ENCODE peak calls at places on chromosomes 12 and 14, in four cellular contexts. B is HFFc6, V is upper lobe of right lung, C is H7. H is an unnamed sample.
A peak's percentile ranks its signal among the peaks of the same experiment; 100 is the strongest.

GRCh38 chr12:57521475-57522018 is 1.1 kb upstream of the MBD6 start:
- DNase-seq in C (peak; percentile 49), V (peak; percentile 77), B (no peak), H (peak; percentile 84)

GRCh38 chr12:57983150-57983857 is 41.9 kb downstream of the ATP23 start:
- DNase-seq in B (peak; percentile 50), C (peak; percentile 9), V (no peak), H (no peak)

GRCh38 chr14:76550534-76550933 is 174.6 kb downstream of the ESRRB start:
- DNase-seq in C (no peak), V (no peak), B (no peak), H (no peak)

GRCh38 chr14:32623300-32624093 is 294.4 kb downstream of the AKAP6 start:
- DNase-seq in V (no peak), B (peak; percentile 50), C (no peak), H (no peak)

GRCh38 chr12:121893901-121894540 is 5.4 kb downstream of the PSMD9 start:
- DNase-seq in C (peak; percentile 65), B (peak; percentile 63), V (no peak), H (no peak)

GRCh38 chr14:93430319-93430801 is 379 bp upstream of the UNC79 start:
- DNase-seq in C (peak; percentile 78), B (no peak), V (no peak), H (no peak)

GRCh38 chr12:4483885-4484823 is 38.5 kb upstream of the FGF6 start:
- DNase-seq in C (no peak), B (no peak), V (no peak), H (no peak)

GRCh38 chr14:32430326-32430725 is 101.2 kb downstream of the AKAP6 start:
- DNase-seq in C (no peak), B (no peak), V (no peak), H (no peak)

GRCh38 chr12:84856156-84856900 is 56.3 kb downstream of the SLC6A15 start:
- DNase-seq in B (no peak), C (no peak), V (no peak), H (no peak)

GRCh38 chr12:121223283-121223946 is 13.5 kb downstream of the P2RX4 start:
- DNase-seq in C (peak; percentile 58), B (peak; percentile 26), V (no peak), H (peak; percentile 58)

GRCh38 chr14:90720832-90721231 is 95.4 kb downstream of the TTC7B start:
- DNase-seq in V (no peak), B (no peak), C (no peak), H (no peak)

GRCh38 chr12:39227218-39227617 is 215.7 kb downstream of the KIF21A start:
- DNase-seq in B (no peak), V (no peak), C (no peak), H (no peak)

GRCh38 chr12:123532021-123532420 is 1.5 kb downstream of the RILPL1 start:
- DNase-seq in C (no peak), V (no peak), B (no peak), H (no peak)

GRCh38 chr12:82838123-82838522 is 151.4 kb downstream of the TMTC2 start:
- DNase-seq in V (no peak), B (no peak), C (no peak), H (no peak)

GRCh38 chr12:1807489-1807888 is 12.9 kb upstream of the LRTM2 start:
- DNase-seq in C (peak; percentile 31), B (no peak), V (peak; percentile 51), H (peak; percentile 34)

GRCh38 chr14:68810173-68811153 is 17.6 kb upstream of the ZFP36L1 start:
- DNase-seq in V (peak; percentile 71), B (no peak), C (no peak), H (no peak)

GRCh38 chr12:95820096-95820703 is 29.6 kb upstream of the NTN4 start:
- DNase-seq in B (peak; percentile 62), C (peak; percentile 19), V (no peak), H (no peak)

GRCh38 chr14:54312166-54312801 is 84.5 kb upstream of the CDKN3 start:
- DNase-seq in C (no peak), V (no peak), B (peak; percentile 97), H (no peak)

GRCh38 chr14:95686935-95687334 is 709 bp downstream of the TCL1B start:
- DNase-seq in V (no peak), C (no peak), B (no peak), H (no peak)

GRCh38 chr12:65602579-65603295 is 221.5 kb upstream of the HMGA2 start:
- DNase-seq in C (peak; percentile 40), B (peak; percentile 91), V (peak; percentile 80), H (peak; percentile 77)

GRCh38 chr12:45076417-45077031 is 25.6 kb upstream of the DBX2 start:
- DNase-seq in B (no peak), V (no peak), C (peak; percentile 15), H (no peak)

GRCh38 chr14:104973215-104974145 is 4.7 kb downstream of the AHNAK2 start:
- DNase-seq in B (peak; percentile 95), V (peak; percentile 87), C (no peak), H (peak; percentile 97)

GRCh38 chr12:124623344-124623885 is 56.0 kb upstream of the NCOR2 start:
- DNase-seq in B (no peak), V (no peak), C (no peak), H (no peak)

GRCh38 chr14:68734231-68734732 is 58.6 kb downstream of the ZFP36L1 start:
- DNase-seq in B (no peak), V (no peak), C (no peak), H (no peak)

GRCh38 chr12:98582093-98582492 is 11.4 kb upstream of the SLC25A3 start:
- DNase-seq in C (no peak), V (no peak), B (peak; percentile 45), H (no peak)

GRCh38 chr14:33945329-33945728 is 5.5 kb downstream of the EGLN3 start:
- DNase-seq in C (no peak), V (no peak), B (no peak), H (no peak)

GRCh38 chr12:20007331-20007730 is 361.0 kb upstream of the PDE3A start:
- DNase-seq in V (no peak), B (no peak), C (no peak), H (no peak)

GRCh38 chr14:102684276-102684663 is 91.8 kb downstream of the RCOR1 start:
- DNase-seq in C (no peak), B (no peak), V (no peak), H (no peak)

GRCh38 chr12:82866227-82866803 is 179.6 kb downstream of the TMTC2 start:
- DNase-seq in B (no peak), C (no peak), V (no peak), H (no peak)

GRCh38 chr12:26153421-26154154 is 28.8 kb upstream of the BHLHE41 start:
- DNase-seq in V (no peak), B (peak; percentile 97), C (no peak), H (no peak)

GRCh38 chr12:110254971-110255540 is 26.0 kb upstream of the ATP2A2 start:
- DNase-seq in V (peak; percentile 11), B (no peak), C (no peak), H (no peak)

GRCh38 chr12:127509066-127509778 is 757.7 kb upstream of the TMEM132C start:
- DNase-seq in V (no peak), B (peak; percentile 75), C (no peak), H (no peak)

GRCh38 chr14:72699852-72700257 is 194.0 kb downstream of the DPF3 start:
- DNase-seq in B (peak; percentile 46), C (no peak), V (no peak), H (no peak)

GRCh38 chr12:44509471-44509870 is 366.6 kb downstream of the NELL2 start:
- DNase-seq in B (no peak), V (no peak), C (no peak), H (no peak)

GRCh38 chr14:105867961-105868599 is 341.7 kb downstream of the TMEM121 start:
- DNase-seq in B (no peak), V (no peak), C (no peak), H (no peak)

GRCh38 chr12:92502417-92503028 is 200.3 kb upstream of the PLEKHG7 start:
- DNase-seq in C (no peak), V (no peak), B (no peak), H (no peak)

GRCh38 chr14:75306917-75307699 is 28.5 kb downstream of the FOS start:
- DNase-seq in V (peak; percentile 21), C (no peak), B (no peak), H (no peak)

GRCh38 chr12:54017027-54017788 is 8.4 kb downstream of the HOXC8 start:
- DNase-seq in B (no peak), C (peak; percentile 86), V (no peak), H (peak; percentile 87)

GRCh38 chr14:93068721-93069120 is 47.0 kb downstream of the ITPK1 start:
- DNase-seq in C (no peak), V (no peak), B (no peak), H (no peak)